ENCODE peak calls at places on chromosomes 13 and 19, in six cellular contexts. Y is A549, U is heart left ventricle, H is breast epithelium, Z is gastrocnemius medialis, C is tibial nerve. P is an unnamed sample.

GRCh38 chr19:29806098-29806866 is 5.5 kb upstream of the CCNE1 start:
- DNase-seq in Y (peak; percentile 53), U (peak; percentile 75), H (no peak), Z (no peak), C (no peak), P (no peak)

GRCh38 chr19:2511570-2511969 is 35.6 kb downstream of the GADD45B start:
- DNase-seq in Y (no peak), U (no peak), H (no peak), Z (no peak), C (no peak), P (no peak)

GRCh38 chr19:28706693-28707092 is 506.3 kb downstream of the UQCRFS1 start:
- DNase-seq in Y (no peak), U (no peak), H (no peak), Z (no peak), C (no peak), P (no peak)

GRCh38 chr13:80010846-80011245 is 330.1 kb downstream of the SPRY2 start:
- DNase-seq in Y (no peak), U (no peak), H (no peak), Z (no peak), C (no peak), P (no peak)

GRCh38 chr13:32472194-32472621 is 44.3 kb upstream of the N4BP2L1 start:
- DNase-seq in Y (no peak), U (no peak), H (no peak), Z (no peak), C (no peak), P (no peak)

GRCh38 chr13:113635709-113636108 is 22.3 kb downstream of the ATP4B start:
- DNase-seq in Y (no peak), U (no peak), H (peak; percentile 38), Z (no peak), C (no peak), P (no peak)

GRCh38 chr13:82878536-82878935 is 1003.7 kb downstream of the SLITRK1 start:
- DNase-seq in Y (no peak), U (no peak), H (no peak), Z (no peak), C (no peak), P (no peak)

GRCh38 chr19:54256250-54257115 is 590 bp downstream of the LILRB5 start:
- DNase-seq in Y (no peak), U (no peak), H (no peak), Z (no peak), C (no peak), P (no peak)

GRCh38 chr19:55000761-55001160 is 34.6 kb downstream of the NLRP2 start:
- DNase-seq in Y (no peak), U (no peak), H (no peak), Z (no peak), C (no peak), P (no peak)

GRCh38 chr19:10812902-10813404 is 23.1 kb downstream of the TMED1 start:
- DNase-seq in Y (peak; percentile 38), U (no peak), H (no peak), Z (no peak), C (no peak), P (peak; percentile 36)
- H3K4me3 ChIP-seq in Y (no peak overlapping the region), U (no peak overlapping the region), H (no peak overlapping the region), Z (no peak overlapping the region), C (no peak overlapping the region), P (no peak overlapping the region)

GRCh38 chr13:65653548-65654078 is 1576.5 kb downstream of the PCDH9 start:
- DNase-seq in Y (no peak), U (no peak), H (no peak), Z (no peak), C (no peak), P (no peak)

GRCh38 chr13:65660696-65661095 is 1569.4 kb downstream of the PCDH9 start:
- DNase-seq in Y (no peak), U (no peak), H (no peak), Z (no peak), C (no peak), P (no peak)

DNA sequence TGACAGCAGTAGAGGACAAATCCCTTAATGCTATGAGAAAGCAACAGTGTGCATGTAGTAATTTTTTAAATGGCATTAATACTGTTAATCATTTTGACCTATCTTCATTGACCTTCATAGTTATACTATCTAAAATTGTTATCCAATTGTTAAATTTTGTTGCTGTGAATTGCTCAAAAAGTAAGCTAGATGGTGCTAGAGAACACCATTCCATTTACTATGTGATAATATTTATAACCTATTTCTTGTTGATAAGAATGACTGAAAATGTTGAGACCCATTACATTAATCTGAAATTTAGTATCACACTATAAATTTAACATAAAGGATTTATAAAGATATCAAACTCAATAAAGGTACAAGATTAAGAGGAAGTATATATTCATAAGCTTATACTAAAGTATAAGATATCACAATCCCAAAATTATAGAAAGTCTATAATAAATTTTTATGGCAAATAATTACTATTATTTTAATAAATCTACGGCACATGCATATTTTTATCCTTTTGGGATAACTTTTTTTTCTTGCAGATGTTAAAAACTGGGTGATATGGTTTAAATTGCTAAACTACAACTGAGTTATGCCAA is 1573.3 kb downstream of the PCDH9 start:
- DNase-seq in Y (peak; percentile 0), U (no peak), H (no peak), Z (no peak), C (no peak), P (no peak)
- TF ChIP-seq CTCF in Y (peak; percentile 44), U (peak; percentile 28), H (peak; percentile 22), Z (no peak), C (no peak), P (no peak)

GRCh38 chr19:48330012-48330681 is 4.8 kb downstream of the EMP3 start:
- DNase-seq in Y (no peak), U (peak; percentile 81), H (peak; percentile 91), Z (peak; percentile 17), C (peak; percentile 28), P (peak; percentile 79)
- TF ChIP-seq POLR2A in Y (no peak), U (no peak), H (no peak), Z (peak; percentile 27), C (peak; percentile 36), P (no peak)

GRCh38 chr19:4693471-4694121 is 23.5 kb upstream of the MYDGF start:
- DNase-seq in Y (no peak), U (no peak), H (no peak), Z (no peak), C (no peak), P (no peak)
- H3K4me3 ChIP-seq in Y (no peak overlapping the region), U (no peak overlapping the region), H (no peak overlapping the region), Z (peak overlapping the region; percentile 11), C (no peak overlapping the region), P (no peak overlapping the region)

DNA sequence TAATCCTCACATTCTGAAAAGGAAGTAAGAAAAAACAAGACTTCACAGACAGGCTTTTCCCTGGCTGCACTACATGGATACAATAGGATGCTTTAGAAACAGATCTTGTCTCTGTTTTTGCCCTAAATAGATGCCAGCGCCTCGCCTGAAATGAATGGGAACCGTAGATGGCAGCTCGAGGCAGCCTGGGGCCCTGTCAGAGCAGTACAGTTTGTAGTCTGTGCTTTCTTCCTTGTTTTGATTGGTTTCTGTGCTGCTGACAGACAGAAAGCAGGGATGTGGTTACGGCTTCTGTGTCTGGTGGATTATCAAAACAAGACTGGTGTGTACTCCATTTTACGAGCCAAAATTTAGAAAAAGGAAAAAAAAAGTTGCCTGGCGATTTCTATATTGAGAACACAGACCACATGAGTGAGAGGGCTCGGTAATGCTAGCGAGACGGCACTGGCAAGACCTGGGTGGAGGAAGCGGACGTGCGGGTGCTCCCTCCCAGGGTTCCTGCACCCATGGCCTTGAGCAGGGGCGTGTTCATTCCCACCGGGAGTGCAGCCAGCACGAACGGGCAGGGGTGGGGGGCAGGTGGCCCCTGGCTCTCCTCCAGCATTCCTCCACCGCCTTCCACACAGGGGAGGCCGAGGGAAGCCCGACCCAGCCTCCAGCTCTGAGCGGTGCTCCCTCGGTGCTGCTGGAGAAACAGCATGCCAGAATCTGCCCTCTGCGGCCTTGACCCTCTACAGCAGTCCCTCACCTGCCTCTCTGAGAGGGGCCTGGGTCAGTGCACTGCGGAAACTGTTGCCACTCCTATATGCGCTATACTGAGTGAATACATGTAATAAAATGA is 37.5 kb upstream of the C1QTNF9 start:
- DNase-seq in Y (no peak), U (peak; percentile 81), H (no peak), Z (no peak), C (no peak), P (peak; percentile 89)
- TF ChIP-seq CTCF in Y (no peak), U (no peak), H (no peak), Z (no peak), C (no peak), P (no peak)

GRCh38 chr19:6752257-6753177 is 13.0 kb downstream of the TRIP10 start:
- DNase-seq in Y (no peak), U (no peak), H (no peak), Z (no peak), C (no peak), P (no peak)
- TF ChIP-seq POLR2A in Y (no peak), U (no peak), H (no peak), Z (no peak), C (no peak), P (no peak)